ENCODE peak calls at places on chromosome 14, in five cellular contexts. C, T, Q, H and G are unnamed samples.

GRCh38 chr14:73662439-73663056 is 17.8 kb downstream of the DNAL1 start:
- DNase-seq in C (no peak), H (peak), Q (peak), T (no peak), G (peak)

GRCh38 chr14:59303216-59303615 is 114.7 kb downstream of the DAAM1 start:
- DNase-seq in T (no peak), H (no peak), Q (no peak), C (no peak), G (no peak)

GRCh38 chr14:102182901-102183619 is 43.4 kb downstream of the WDR20 start:
- DNase-seq in H (no peak), T (no peak), C (no peak), Q (no peak), G (no peak)

GRCh38 chr14:97978336-97978735 is 1181.2 kb downstream of the VRK1 start:
- DNase-seq in T (peak), Q (no peak), H (peak), C (peak), G (peak)

GRCh38 chr14:59484611-59485174 is 376 bp downstream of the JKAMP start:
- DNase-seq in H (no peak), C (no peak), T (no peak), Q (no peak), G (no peak)

GRCh38 chr14:49935526-49935925 is 42.6 kb downstream of the ARF6 start:
- DNase-seq in T (no peak), C (no peak), H (no peak), Q (no peak), G (no peak)

GRCh38 chr14:57087841-57088240 is 180.9 kb downstream of the EXOC5 start:
- DNase-seq in T (no peak), C (no peak), Q (no peak), H (no peak), G (no peak)

GRCh38 chr14:38866461-38866860 is 236.6 kb downstream of the SEC23A start:
- DNase-seq in Q (no peak), C (no peak), H (no peak), T (no peak), G (no peak)

GRCh38 chr14:55938249-55938791 is 179.9 kb upstream of the PELI2 start:
- DNase-seq in C (peak), H (no peak), Q (no peak), T (no peak), G (no peak)

DNA sequence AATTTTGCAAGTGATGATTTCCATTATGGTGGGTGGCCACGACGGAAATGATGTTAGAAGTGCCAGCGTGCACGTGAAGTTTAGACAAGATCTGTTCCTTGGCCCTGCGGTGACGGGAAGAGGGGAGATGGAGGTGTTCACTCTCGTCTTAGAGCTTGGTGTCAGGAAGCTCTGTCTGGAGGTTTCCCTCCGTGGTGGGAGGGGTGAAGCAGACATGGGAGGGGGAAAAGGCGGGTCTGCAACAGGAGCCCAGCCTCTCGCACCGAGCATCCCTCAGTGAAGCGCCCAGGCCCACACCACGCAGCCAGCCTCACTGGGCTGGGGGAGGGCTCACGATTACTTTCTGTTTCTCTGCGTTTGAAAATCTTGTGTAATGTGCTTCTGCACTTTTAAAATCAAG is 26.3 kb downstream of the EML1 start:
- DNase-seq in T (no peak), Q (no peak), H (peak), C (no peak), G (no peak)
- H3K4me3 ChIP-seq in T (no peak), Q (no peak), H (no peak), C (no peak), G (no peak)

GRCh38 chr14:52464175-52464574 is 88.1 kb downstream of the TXNDC16 start:
- DNase-seq in Q (no peak), H (no peak), C (no peak), T (no peak), G (no peak)
- H3K4me3 ChIP-seq in Q (no peak), H (no peak), C (no peak), T (no peak), G (no peak)

DNA sequence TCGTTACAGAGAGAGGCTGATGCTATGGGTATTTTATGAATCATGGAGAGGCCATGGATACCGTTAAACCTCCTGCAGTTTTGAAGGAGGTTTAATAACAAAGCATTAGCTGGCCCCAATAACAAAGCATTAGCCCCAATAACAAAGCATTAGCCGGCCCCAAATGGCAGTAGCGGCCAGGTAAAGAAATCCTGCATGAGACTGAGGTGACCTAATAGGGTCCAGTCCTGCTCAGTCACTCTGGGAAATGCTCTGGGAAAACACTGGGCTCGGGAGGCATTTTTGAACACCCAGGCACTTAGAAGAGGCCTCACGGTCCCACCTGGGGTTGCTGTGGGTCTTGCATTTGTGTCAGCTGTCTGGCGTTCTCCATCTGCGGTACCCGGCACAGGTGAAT is 776 bp upstream of the RIN3 start:
- DNase-seq in C (no peak), T (no peak), Q (no peak), H (no peak), G (no peak)
- H3K4me3 ChIP-seq in C (peak), T (no peak), Q (no peak), H (peak), G (peak)

GRCh38 chr14:92655802-92656201 is 92.6 kb downstream of the LGMN start:
- DNase-seq in H (no peak), T (no peak), C (no peak), Q (no peak), G (no peak)
- H3K4me3 ChIP-seq in H (no peak), T (no peak), C (no peak), Q (no peak), G (no peak)

GRCh38 chr14:105617201-105617777 is 90.9 kb downstream of the TMEM121 start:
- DNase-seq in Q (no peak), C (no peak), T (no peak), H (no peak), G (no peak)
- H3K4me3 ChIP-seq in Q (no peak), C (no peak), T (no peak), H (peak), G (no peak)

GRCh38 chr14:51333299-51333698 is 93.3 kb downstream of the TMX1 start:
- DNase-seq in T (no peak), H (no peak), C (no peak), Q (no peak), G (no peak)

GRCh38 chr14:51327376-51327775 is 87.3 kb downstream of the TMX1 start:
- DNase-seq in C (no peak), T (no peak), Q (no peak), H (no peak), G (no peak)

GRCh38 chr14:51328089-51328941 is 88.3 kb downstream of the TMX1 start:
- DNase-seq in Q (no peak), C (peak), T (no peak), H (peak), G (no peak)

GRCh38 chr14:51331651-51332367 is 91.8 kb downstream of the TMX1 start:
- DNase-seq in H (no peak), Q (no peak), T (no peak), C (no peak), G (no peak)

DNA sequence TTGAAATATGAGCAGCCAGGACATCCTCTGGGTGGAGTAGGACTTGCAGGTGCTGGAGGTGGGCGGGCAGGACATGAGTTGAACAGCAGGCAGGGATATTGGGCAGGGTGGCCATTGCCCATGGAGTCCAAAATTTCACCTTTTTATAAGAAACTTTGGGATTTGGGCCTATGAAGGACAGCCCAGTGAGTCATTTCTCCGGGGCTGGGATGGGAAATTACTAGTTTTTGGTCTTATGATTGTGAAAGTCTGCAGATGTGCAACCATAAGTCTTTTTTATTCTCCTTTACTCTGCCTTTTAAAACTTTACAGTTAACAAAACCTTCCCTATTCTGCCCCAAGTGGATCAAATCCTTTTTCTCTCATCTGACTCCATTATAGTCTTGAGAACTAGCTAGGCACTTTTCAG is 88.9 kb downstream of the TMX1 start:
- DNase-seq in T (no peak), H (no peak), C (no peak), Q (no peak), G (no peak)
- H3K4me3 ChIP-seq in T (no peak), H (no peak), C (no peak), Q (no peak), G (no peak)

DNA sequence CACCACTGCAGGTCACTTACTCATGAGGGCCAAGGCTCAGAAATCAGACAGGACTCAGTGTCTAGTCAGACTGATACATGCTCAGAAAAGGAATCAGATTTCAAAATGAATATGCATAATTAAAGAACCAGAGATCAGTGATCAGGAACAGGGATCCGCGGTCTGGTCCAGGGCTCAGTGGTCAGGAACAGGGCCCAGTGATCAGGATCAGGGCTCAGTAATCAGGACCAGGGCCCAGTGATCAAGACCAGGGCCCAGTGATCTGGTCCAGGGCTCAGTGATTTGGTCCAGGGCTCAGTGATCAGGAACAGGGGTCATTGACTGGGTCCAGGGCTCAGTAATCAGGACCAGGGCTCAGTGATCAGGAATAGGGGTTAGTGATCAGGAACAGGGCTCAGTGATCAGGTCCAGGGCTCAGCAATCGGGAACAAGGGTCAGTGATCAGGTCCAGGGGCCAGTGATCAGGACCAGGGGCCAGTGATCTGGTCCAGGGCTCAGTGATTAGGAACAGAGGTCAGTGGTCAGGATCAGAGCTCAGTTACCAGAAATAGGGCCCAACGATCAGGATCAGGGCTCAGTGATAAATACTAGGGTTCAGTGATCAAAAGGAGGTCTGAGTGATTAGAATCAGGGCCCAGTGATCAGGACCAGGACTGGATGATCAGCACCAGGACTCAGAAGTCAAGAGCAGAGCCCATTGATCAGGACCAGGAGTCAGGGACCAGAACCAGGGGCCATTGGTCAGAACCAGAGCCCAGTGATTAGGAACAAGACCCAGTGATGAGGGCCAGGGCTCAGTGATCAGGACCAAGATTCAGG is 175.3 kb downstream of the TMEM121 start:
- DNase-seq in Q (no peak), H (peak), T (no peak), C (no peak), G (no peak)
- H3K4me3 ChIP-seq in Q (no peak), H (no peak), T (no peak), C (no peak), G (no peak)

DNA sequence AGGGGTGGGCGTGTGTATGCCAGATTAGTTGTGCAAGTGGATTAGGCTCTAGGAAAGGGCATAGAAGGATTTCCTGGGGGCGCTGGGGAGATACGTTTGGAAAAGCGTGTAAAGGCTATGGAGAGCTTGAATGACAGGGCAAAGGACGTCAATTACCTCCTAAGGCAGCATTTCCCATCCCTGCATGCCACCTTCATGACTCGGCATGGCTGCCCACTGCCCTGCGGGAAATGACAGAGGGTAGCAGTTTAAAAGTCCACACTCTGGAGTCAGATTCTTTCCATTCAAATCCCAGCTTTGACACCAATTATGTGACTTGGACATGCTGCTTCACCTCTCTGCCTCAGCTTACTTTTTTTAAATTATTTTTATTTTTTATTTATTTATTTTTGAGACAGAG is 14.8 kb upstream of the TMEM229B start:
- DNase-seq in T (no peak), H (no peak), C (no peak), Q (no peak), G (no peak)
- H3K4me3 ChIP-seq in T (no peak), H (no peak), C (no peak), Q (no peak), G (no peak)

DNA sequence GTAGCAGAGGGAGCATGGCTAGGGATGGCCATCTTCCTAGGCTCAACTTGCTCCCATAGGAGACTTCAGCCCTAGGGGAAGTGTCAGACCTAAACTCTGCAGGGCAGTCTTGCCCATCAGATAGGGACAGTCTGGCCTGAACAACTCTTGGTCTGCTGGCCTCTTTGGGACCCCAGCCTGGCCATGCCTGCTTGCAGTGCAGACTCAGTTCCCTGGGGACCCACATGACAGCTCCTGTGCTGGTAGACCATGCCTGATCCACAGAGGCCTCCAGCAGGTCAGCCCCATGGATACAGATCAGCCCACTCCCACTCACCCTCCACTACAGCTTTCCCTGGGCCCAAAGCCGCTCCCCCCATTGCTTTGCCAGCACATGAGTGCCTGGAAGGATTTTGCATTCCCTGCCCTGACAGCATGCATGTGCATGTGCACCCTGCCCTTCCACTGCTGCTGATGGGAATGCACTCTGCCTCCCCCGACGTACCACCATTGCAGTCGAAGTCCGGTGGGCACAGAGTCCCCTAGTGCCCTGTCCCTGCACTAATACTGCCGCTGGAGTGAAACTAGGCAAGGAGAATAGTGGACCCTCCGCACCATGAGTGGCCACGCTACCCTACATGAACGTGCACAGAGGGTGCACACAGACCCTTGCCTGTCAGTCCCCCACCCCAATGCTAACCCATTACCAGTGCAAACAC is 841.4 kb downstream of the FSCB start:
- DNase-seq in Q (no peak), T (peak), H (no peak), C (no peak), G (no peak)
- H3K4me3 ChIP-seq in Q (no peak), T (no peak), H (no peak), C (no peak), G (no peak)

DNA sequence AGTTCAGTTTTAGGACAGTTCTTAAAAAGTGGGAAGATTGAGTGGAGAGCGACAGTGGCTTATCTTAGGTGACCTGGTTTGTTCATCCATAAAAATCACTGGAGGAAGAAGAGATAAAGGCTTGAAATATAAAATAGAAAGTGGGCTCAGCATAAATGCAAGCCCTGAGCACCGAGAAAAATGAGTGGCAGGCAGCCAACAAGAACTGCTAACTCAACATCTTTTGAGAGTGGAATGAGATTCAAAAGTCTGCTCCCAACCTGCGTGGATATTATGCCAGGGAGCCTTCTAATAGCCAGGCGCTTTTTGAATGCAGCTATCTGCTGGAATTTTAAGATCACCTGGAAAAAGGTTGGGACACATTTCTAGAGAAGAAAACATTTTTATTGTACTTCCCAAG is 666.5 kb downstream of the FLRT2 start:
- DNase-seq in Q (no peak), C (no peak), T (no peak), H (no peak), G (no peak)
- H3K4me3 ChIP-seq in Q (no peak), C (no peak), T (no peak), H (no peak), G (no peak)